ENCODE peak calls at places on chromosomes 11 and 22, in six cellular contexts. M is HCT116, B is AG10803, R is lung, L is nephron progenitor cell, U is AG09309. G is an unnamed sample.

GRCh38 chr22:20957118-20957690 is 9.9 kb upstream of the AIFM3 start:
- DNase-seq in U (no peak), R (no peak), B (no peak), L (peak), M (no peak), G (peak)

GRCh38 chr11:109808569-109808968 is 284.6 kb upstream of the ZC3H12C start:
- DNase-seq in R (no peak), U (no peak), L (no peak), B (peak), M (no peak), G (no peak)

GRCh38 chr11:18383388-18384156 is 10.8 kb upstream of the LDHA start:
- DNase-seq in R (peak), U (peak), B (peak), M (peak), L (no peak), G (peak)

GRCh38 chr22:45149671-45150070 is 14.1 kb upstream of the NUP50 start:
- DNase-seq in M (no peak), L (no peak), U (no peak), R (no peak), B (peak), G (no peak)

GRCh38 chr22:37777122-37777687 is 30.5 kb upstream of the GCAT start:
- DNase-seq in B (peak), M (peak), R (peak), L (peak), U (peak), G (no peak)

GRCh38 chr22:46763051-46763705 is 728 bp downstream of the TBC1D22A start:
- DNase-seq in M (no peak), U (no peak), L (no peak), R (no peak), B (no peak), G (no peak)

GRCh38 chr11:69240332-69241074 is 53.5 kb upstream of the MYEOV start:
- DNase-seq in U (no peak), M (peak), L (no peak), R (no peak), B (no peak), G (no peak)

GRCh38 chr22:19812910-19813309 is 41.8 kb downstream of the GNB1L start:
- DNase-seq in B (no peak), M (no peak), L (no peak), U (no peak), R (no peak), G (no peak)

GRCh38 chr22:46377566-46378498 is 42.3 kb downstream of the TRMU start:
- DNase-seq in B (peak), R (peak), M (peak), L (peak), U (no peak), G (no peak)

GRCh38 chr22:19407649-19408606 is 23.6 kb downstream of the HIRA start:
- DNase-seq in L (no peak), B (peak), U (no peak), M (no peak), R (no peak), G (no peak)

GRCh38 chr11:114684636-114685035 is 6.3 kb downstream of the NXPE2 start:
- DNase-seq in U (no peak), B (no peak), M (no peak), L (no peak), R (no peak), G (no peak)

GRCh38 chr11:118291453-118291852 is 13.1 kb upstream of the CD3E start:
- DNase-seq in M (no peak), B (no peak), U (no peak), R (no peak), L (no peak), G (no peak)

GRCh38 chr11:61392991-61393595 is 706 bp downstream of the TMEM216 start:
- DNase-seq in B (peak), U (no peak), L (peak), M (no peak), R (no peak), G (no peak)
- TF ChIP-seq CTCF in B (peak), U (peak), L (no peak), M (peak), R (no peak), G (no peak)

DNA sequence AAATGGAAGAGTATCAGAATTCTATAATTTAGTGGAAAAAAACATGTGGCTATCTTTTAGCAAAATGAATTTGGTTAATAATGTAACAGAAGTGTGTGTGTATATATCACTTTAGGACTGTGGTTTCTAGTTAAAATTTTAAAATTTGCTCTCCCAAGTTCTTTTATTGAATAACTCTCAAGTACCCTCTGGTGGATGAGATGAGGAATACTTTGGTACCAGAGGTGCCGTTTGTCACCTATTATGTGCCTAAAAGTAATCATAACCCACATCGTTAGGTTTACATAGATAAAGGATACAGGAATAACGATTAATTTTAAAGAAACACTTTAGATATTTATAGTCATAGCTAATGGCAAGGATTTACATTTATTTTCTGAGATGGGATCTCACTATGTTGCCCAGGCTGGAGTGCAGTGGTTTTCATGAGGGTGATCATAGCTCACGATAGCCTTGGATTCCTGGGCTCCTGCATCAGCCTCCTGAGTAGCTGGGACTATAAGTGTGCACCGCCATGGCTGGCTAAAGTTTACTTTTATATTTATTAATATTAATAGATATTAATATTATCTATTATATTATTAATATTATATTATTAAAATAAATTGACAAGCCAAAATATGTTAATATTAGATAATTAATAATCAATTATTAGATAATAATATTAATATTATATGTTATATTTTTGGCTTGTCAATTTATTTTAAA is 66.7 kb upstream of the CAPRIN1 start:
- DNase-seq in M (no peak), U (no peak), L (no peak), R (no peak), B (no peak), G (no peak)
- TF ChIP-seq CTCF in M (peak), U (no peak), L (no peak), R (no peak), B (peak), G (peak)

GRCh38 chr11:44939673-44940072 is 11.0 kb downstream of the TP53I11 start:
- DNase-seq in B (no peak), U (no peak), M (no peak), L (no peak), R (no peak), G (peak)
- TF ChIP-seq CTCF in B (peak), U (no peak), M (peak), L (peak), R (no peak), G (peak)

GRCh38 chr11:32374261-32374711 is 61.1 kb downstream of the WT1 start:
- DNase-seq in L (peak), B (peak), R (no peak), U (no peak), M (peak), G (peak)
- TF ChIP-seq CTCF in L (peak), B (peak), R (no peak), U (peak), M (peak), G (peak)

DNA sequence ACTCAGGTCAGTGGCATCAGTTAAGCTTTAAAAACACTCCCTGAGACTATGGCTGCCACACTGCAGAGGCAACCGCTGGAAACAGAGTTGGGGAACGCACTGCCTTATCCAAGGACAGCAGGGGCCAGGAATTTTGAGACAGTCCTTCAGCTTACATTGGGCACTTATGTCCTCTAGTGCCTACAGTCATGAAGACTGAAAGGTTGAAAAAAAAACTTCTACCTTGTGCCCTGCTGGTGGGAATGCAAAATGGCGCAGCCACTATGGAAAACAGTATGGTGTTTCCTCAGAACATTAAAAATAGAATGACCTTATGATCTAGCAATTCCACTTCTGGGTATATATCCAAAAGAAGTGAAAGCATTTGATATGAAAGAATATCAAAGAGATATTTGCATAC is 19.6 kb downstream of the DKK3 start:
- DNase-seq in L (no peak), M (no peak), B (no peak), R (no peak), U (no peak), G (no peak)
- TF ChIP-seq CTCF in L (no peak), M (peak), B (peak), R (no peak), U (peak), G (no peak)

DNA sequence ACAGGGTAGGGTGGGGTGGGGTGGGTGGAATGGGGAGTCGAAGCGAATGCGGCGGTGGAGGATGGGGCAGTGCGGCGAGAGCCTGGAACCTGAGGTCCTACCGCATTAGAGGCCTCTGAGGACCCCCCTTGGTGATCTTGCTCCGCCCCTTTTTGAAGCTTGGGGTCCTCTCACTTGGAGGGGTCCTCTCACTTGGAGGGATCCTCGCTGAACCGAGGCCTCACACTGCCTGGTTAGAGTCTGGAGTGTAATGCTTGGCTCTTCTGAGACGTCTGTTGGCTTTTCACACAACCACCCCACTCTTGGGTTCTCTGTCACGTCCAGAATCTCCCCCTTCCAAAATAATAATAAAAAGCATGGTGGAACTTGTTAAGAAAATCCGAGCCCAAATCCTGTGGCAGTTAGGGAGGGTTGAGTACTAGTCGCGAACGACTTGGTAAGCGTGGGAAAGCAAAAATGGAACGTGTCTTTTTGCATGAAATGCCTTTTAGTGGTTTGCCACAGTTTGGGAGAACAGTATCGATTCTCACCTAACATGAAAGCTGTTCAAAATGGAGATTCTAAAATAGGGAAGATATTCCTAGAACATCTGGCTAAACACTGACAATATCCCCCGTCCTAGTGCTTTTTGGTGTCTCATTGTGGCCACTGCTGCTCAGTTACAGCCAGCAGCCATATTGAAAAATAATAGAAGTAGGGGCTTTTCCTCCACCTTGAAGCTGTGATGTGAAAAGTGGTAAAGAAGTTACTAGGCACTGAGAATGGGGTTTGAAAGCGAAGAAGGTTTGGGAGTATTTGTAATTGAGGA is 821 bp downstream of the RBX1 start:
- DNase-seq in U (no peak), B (peak), R (no peak), L (no peak), M (no peak), G (no peak)
- TF ChIP-seq CTCF in U (no peak), B (no peak), R (no peak), L (no peak), M (no peak), G (no peak)